ENCODE peak calls at places on chromosomes 12 and 14, in four cellular contexts. U is K562, P is GM12878, L is HL-60. X is an unnamed sample.

GRCh38 chr14:103433902-103434563 is 48.8 kb downstream of the MARK3 start:
- DNase-seq in U (no peak), P (no peak), L (no peak), X (no peak)

GRCh38 chr14:54931598-54932340 is 29.1 kb upstream of the GCH1 start:
- DNase-seq in U (no peak), P (no peak), L (no peak), X (no peak)

GRCh38 chr12:19220861-19221466 is 91.4 kb downstream of the PLEKHA5 start:
- DNase-seq in U (no peak), P (no peak), L (no peak), X (no peak)

GRCh38 chr14:73283592-73284379 is 46.5 kb downstream of the PAPLN start:
- DNase-seq in U (no peak), P (no peak), L (no peak), X (no peak)

GRCh38 chr14:39428118-39428517 is 4.1 kb downstream of the FBXO33 start:
- DNase-seq in U (no peak), P (no peak), L (no peak), X (no peak)

GRCh38 chr12:6606331-6607131 is 648 bp downstream of the CHD4 start:
- DNase-seq in U (peak), P (no peak), L (peak), X (no peak)

GRCh38 chr12:46357438-46358324 is 14.9 kb downstream of the SLC38A2 start:
- DNase-seq in U (no peak), P (no peak), L (no peak), X (no peak)

GRCh38 chr14:68621400-68622365 is 171.2 kb downstream of the ZFP36L1 start:
- DNase-seq in U (no peak), P (no peak), L (no peak), X (no peak)

GRCh38 chr12:19681007-19681406 is 241.7 kb downstream of the AEBP2 start:
- DNase-seq in U (no peak), P (no peak), L (no peak), X (no peak)

GRCh38 chr14:93115920-93116675 is at the start of gene ITPK1:
- DNase-seq in U (peak), P (no peak), L (peak), X (peak)

GRCh38 chr12:51821423-51822260 is 26.9 kb downstream of the FIGNL2 start:
- DNase-seq in U (no peak), P (no peak), L (no peak), X (no peak)

GRCh38 chr14:97442363-97442762 is 645.2 kb downstream of the VRK1 start:
- DNase-seq in U (no peak), P (peak), L (no peak), X (no peak)

GRCh38 chr12:65308601-65309071 is 30.2 kb downstream of the MSRB3 start:
- DNase-seq in U (no peak), P (no peak), L (no peak), X (no peak)

GRCh38 chr14:28676481-28676880 is 90.1 kb upstream of the FOXG1 start:
- DNase-seq in U (no peak), P (no peak), L (no peak), X (no peak)

GRCh38 chr14:79584679-79585078 is 626.6 kb downstream of the DIO2 start:
- DNase-seq in U (no peak), P (no peak), L (no peak), X (no peak)

GRCh38 chr12:52495385-52495784 is 2.3 kb upstream of the KRT6A start:
- DNase-seq in U (no peak), P (no peak), L (no peak), X (no peak)

GRCh38 chr14:70601162-70601561 is 707 bp upstream of the MED6 start:
- DNase-seq in U (no peak), P (no peak), L (no peak), X (no peak)

DNA sequence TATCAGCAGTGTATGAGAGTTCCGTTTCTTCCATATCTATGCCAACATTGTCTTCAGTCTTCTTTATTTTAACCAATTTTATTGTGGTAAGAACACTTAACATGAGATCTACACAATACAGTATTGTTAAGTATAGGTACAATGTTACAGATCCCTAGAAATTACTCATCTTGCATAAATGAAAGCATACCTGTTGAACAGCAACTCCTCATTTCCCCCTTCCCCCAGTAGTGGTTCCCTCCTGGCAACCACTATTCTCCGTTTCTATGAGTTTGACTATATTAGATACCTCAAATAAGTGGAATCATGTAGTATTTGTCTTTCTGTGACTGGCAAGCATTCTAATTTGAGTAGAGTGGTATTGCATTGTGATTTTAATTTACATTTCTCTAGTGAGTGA is 150.5 kb downstream of the CRADD start:
- DNase-seq in U (no peak), P (no peak), L (no peak), X (no peak)
- TF ChIP-seq SPI1 in U (no peak), P (no peak), L (no peak), X (no peak)

GRCh38 chr12:4562034-4562657 is at the start of gene DYRK4:
- DNase-seq in U (peak), P (no peak), L (no peak), X (no peak)
- TF ChIP-seq SPI1 in U (no peak), P (no peak), L (no peak), X (no peak)

GRCh38 chr12:13154027-13154538 is 42.4 kb upstream of the EMP1 start:
- DNase-seq in U (no peak), P (no peak), L (no peak), X (no peak)
- TF ChIP-seq SPI1 in U (no peak), P (no peak), L (no peak), X (no peak)

DNA sequence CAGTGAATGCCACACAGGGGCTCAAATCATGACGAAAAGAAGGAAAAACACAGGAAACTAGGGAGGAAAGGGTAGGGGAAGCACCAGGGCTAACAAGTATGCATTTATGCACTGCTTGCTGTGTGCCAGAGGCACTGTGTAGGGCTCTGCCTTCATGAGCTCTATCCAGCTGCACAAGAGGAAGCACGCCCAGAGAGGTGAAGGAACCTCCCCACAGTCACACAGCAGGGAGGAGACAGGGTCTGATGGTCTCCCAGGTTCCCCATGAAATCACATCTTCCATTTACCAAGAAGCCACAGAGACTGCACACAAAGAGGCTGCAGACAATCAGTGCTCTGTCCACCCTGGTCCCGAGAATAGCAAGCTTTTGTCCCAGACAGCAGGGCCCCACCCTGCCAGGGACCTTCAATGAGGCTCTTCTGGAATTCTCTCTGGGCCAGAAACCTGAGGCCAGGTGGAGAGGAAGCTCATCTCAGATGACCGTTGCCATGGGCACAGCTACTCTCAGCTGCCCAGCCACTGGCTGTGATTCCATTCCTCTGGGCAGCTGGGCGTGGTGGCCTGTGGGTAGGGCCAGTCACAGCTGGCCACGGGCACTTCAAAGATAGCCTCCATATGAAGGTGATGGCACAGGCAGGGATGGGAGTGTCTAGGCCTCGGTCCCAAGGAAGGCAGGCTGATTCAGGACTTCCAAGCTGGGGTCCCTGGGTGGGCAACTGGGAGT is 7.3 kb upstream of the TRPV4 start:
- DNase-seq in U (no peak), P (no peak), L (no peak), X (no peak)
- TF ChIP-seq SPI1 in U (no peak), P (no peak), L (no peak), X (no peak)

X was measured in GM12891.